ENCODE peak calls at places on chromosome 3, in eight cellular contexts. B, E, U, Y, S, G, T and P are unnamed samples.

GRCh38 chr3:126004692-126005091 is 35.7 kb downstream of the ROPN1B start:
- DNase-seq in B (no peak), E (no peak), U (no peak), Y (no peak), S (no peak), G (no peak), T (no peak), P (no peak)

GRCh38 chr3:111311709-111312235 is 230.2 kb upstream of the CD96 start:
- DNase-seq in B (no peak), E (no peak), U (no peak), Y (no peak), S (no peak), G (no peak), T (peak; percentile 56), P (no peak)

GRCh38 chr3:172538368-172539264 is 15.4 kb upstream of the TNFSF10 start:
- DNase-seq in B (no peak), E (no peak), U (no peak), Y (no peak), S (no peak), G (no peak), T (no peak), P (no peak)

GRCh38 chr3:40770046-40770445 is 245.3 kb downstream of the ZNF621 start:
- DNase-seq in B (no peak), E (no peak), U (no peak), Y (no peak), S (peak; percentile 8), G (no peak), T (no peak), P (no peak)

GRCh38 chr3:168545591-168545990 is 449.9 kb upstream of the GOLIM4 start:
- DNase-seq in B (no peak), E (no peak), U (peak; percentile 9), Y (no peak), S (no peak), G (no peak), T (no peak), P (no peak)

GRCh38 chr3:52289747-52290595 is 2.3 kb downstream of the GLYCTK start:
- DNase-seq in B (no peak), E (no peak), U (no peak), Y (no peak), S (no peak), G (no peak), T (no peak), P (no peak)

GRCh38 chr3:193149998-193150397 is 91.0 kb upstream of the PLAAT1 start:
- DNase-seq in B (no peak), E (no peak), U (no peak), Y (no peak), S (no peak), G (no peak), T (no peak), P (no peak)

GRCh38 chr3:55405436-55405835 is 81.7 kb downstream of the WNT5A start:
- DNase-seq in B (peak; percentile 69), E (no peak), U (no peak), Y (no peak), S (peak; percentile 22), G (no peak), T (peak; percentile 68), P (no peak)

GRCh38 chr3:71064976-71065763 is 518.4 kb downstream of the FOXP1 start:
- DNase-seq in B (peak; percentile 37), E (peak; percentile 66), U (no peak), Y (peak; percentile 60), S (peak; percentile 62), G (no peak), T (peak; percentile 62), P (peak; percentile 61)

GRCh38 chr3:127299276-127299675 is 11.4 kb upstream of the PRR20G start:
- DNase-seq in B (no peak), E (no peak), U (no peak), Y (no peak), S (no peak), G (no peak), T (no peak), P (no peak)

GRCh38 chr3:194212869-194213320 is 76.9 kb downstream of the HES1 start:
- DNase-seq in B (no peak), E (no peak), U (no peak), Y (no peak), S (no peak), G (no peak), T (no peak), P (no peak)

GRCh38 chr3:135760581-135760980 is 204.9 kb upstream of the PPP2R3A start:
- DNase-seq in B (no peak), E (no peak), U (no peak), Y (no peak), S (no peak), G (no peak), T (no peak), P (no peak)

GRCh38 chr3:193716155-193716554 is 123.1 kb downstream of the OPA1 start:
- DNase-seq in B (no peak), E (no peak), U (no peak), Y (no peak), S (no peak), G (no peak), T (no peak), P (no peak)

GRCh38 chr3:172595648-172596393 is 72.6 kb upstream of the TNFSF10 start:
- DNase-seq in B (peak; percentile 24), E (peak; percentile 7), U (no peak), Y (peak; percentile 24), S (peak; percentile 40), G (no peak), T (peak; percentile 70), P (no peak)

GRCh38 chr3:146189519-146190173 is 28.7 kb upstream of the PLOD2 start:
- DNase-seq in B (peak; percentile 45), E (no peak), U (no peak), Y (no peak), S (peak; percentile 5), G (no peak), T (peak; percentile 80), P (peak; percentile 25)

GRCh38 chr3:68239542-68239941 is 585.1 kb upstream of the SUCLG2 start:
- DNase-seq in B (peak; percentile 77), E (no peak), U (no peak), Y (no peak), S (no peak), G (no peak), T (no peak), P (no peak)

GRCh38 chr3:57757642-57758297 is 1.7 kb downstream of the SLMAP start:
- DNase-seq in B (no peak), E (no peak), U (no peak), Y (no peak), S (no peak), G (no peak), T (peak; percentile 29), P (no peak)